ENCODE peak calls at places on chromosomes 13 and 19, in five cellular contexts. M, Y, O, Z and V are unnamed samples.

GRCh38 chr13:67574320-67575233 is 344.4 kb upstream of the PCDH9 start:
- DNase-seq in Y (no peak), O (peak; percentile 54), M (no peak), Z (no peak), V (no peak)

GRCh38 chr13:79225487-79226232 is 180.4 kb downstream of the RBM26 start:
- DNase-seq in M (no peak), O (no peak), Y (no peak), Z (no peak), V (no peak)

GRCh38 chr13:19881641-19882040 is 18.2 kb upstream of the ZMYM5 start:
- DNase-seq in O (no peak), Y (no peak), Z (no peak), M (no peak), V (no peak)

GRCh38 chr13:34502621-34503020 is 439.4 kb upstream of the NBEA start:
- DNase-seq in M (no peak), O (no peak), Z (no peak), Y (no peak), V (no peak)

GRCh38 chr13:27853871-27854270 is 61.6 kb downstream of the GSX1 start:
- DNase-seq in O (no peak), Y (no peak), Z (no peak), M (no peak), V (no peak)

GRCh38 chr19:34351382-34351802 is 13.6 kb upstream of the GPI start:
- DNase-seq in M (no peak), Y (peak; percentile 42), Z (no peak), O (no peak), V (no peak)

GRCh38 chr19:48915757-48916156 is 15.6 kb downstream of the NUCB1 start:
- DNase-seq in Y (no peak), M (no peak), Z (no peak), O (no peak), V (no peak)

GRCh38 chr19:55426042-55426441 is 17.1 kb downstream of the SHISA7 start:
- DNase-seq in Z (no peak), Y (no peak), O (no peak), M (no peak), V (no peak)

GRCh38 chr19:47637550-47637949 is 28.6 kb downstream of the BICRA start:
- DNase-seq in M (no peak), Y (no peak), O (no peak), Z (no peak), V (no peak)

GRCh38 chr19:3387645-3388589 is 21.5 kb downstream of the NFIC start:
- DNase-seq in Y (peak; percentile 97), M (no peak), Z (peak; percentile 44), O (peak; percentile 39), V (no peak)

GRCh38 chr13:114035583-114036501 is 62.0 kb upstream of the C13orf46 start:
- DNase-seq in Y (no peak), M (no peak), O (peak; percentile 35), Z (no peak), V (no peak)

GRCh38 chr13:77480071-77480470 is 55.4 kb upstream of the SCEL start:
- DNase-seq in Z (no peak), M (no peak), O (no peak), Y (no peak), V (no peak)

GRCh38 chr13:30224732-30225131 is 82.6 kb downstream of the KATNAL1 start:
- DNase-seq in M (no peak), Z (peak; percentile 6), O (peak; percentile 30), Y (no peak), V (peak; percentile 29)

GRCh38 chr19:45276284-45276687 is 25.2 kb downstream of the MARK4 start:
- DNase-seq in Y (no peak), M (no peak), O (peak; percentile 29), Z (no peak), V (no peak)

GRCh38 chr13:110680852-110681251 is 25.1 kb downstream of the CARS2 start:
- DNase-seq in M (peak; percentile 50), Z (peak; percentile 43), O (no peak), Y (no peak), V (peak; percentile 34)

GRCh38 chr13:20418953-20419352 is 106.7 kb downstream of the CRYL1 start:
- DNase-seq in Y (no peak), M (no peak), O (no peak), Z (no peak), V (no peak)

GRCh38 chr13:104024416-104025170 is 958.4 kb upstream of the SLC10A2 start:
- DNase-seq in M (no peak), Y (no peak), O (peak; percentile 40), Z (no peak), V (no peak)

GRCh38 chr13:66835040-66835628 is 395.0 kb downstream of the PCDH9 start:
- DNase-seq in O (peak; percentile 18), Z (peak; percentile 7), Y (peak; percentile 67), M (no peak), V (no peak)

GRCh38 chr13:108193806-108194205 is 21.5 kb downstream of the LIG4 start:
- DNase-seq in Y (no peak), M (no peak), Z (no peak), O (no peak), V (no peak)

GRCh38 chr19:49746206-49746958 is 16.7 kb downstream of the TSKS start:
- DNase-seq in Z (peak; percentile 67), M (no peak), O (no peak), Y (peak; percentile 35), V (peak; percentile 65)

GRCh38 chr13:73740681-73741080 is 393.5 kb downstream of the KLF12 start:
- DNase-seq in O (peak; percentile 10), M (no peak), Y (no peak), Z (no peak), V (no peak)

GRCh38 chr13:25645681-25646080 is 273.9 kb downstream of the ATP8A2 start:
- DNase-seq in Y (no peak), O (no peak), M (no peak), Z (no peak), V (no peak)

GRCh38 chr13:72121466-72121865 is 254.5 kb upstream of the DACH1 start:
- DNase-seq in Z (no peak), M (no peak), Y (no peak), O (no peak), V (no peak)

GRCh38 chr13:30957258-30957943 is 24.9 kb downstream of the TEX26 start:
- DNase-seq in O (no peak), Y (no peak), M (no peak), Z (no peak), V (no peak)

GRCh38 chr13:24341439-24341838 is 32.1 kb downstream of the C1QTNF9 start:
- DNase-seq in O (peak; percentile 46), Y (no peak), Z (no peak), M (peak; percentile 9), V (no peak)

GRCh38 chr19:48985711-48986110 is 7.4 kb downstream of the GYS1 start:
- DNase-seq in Z (no peak), O (no peak), M (no peak), Y (no peak), V (no peak)

GRCh38 chr13:33125821-33126570 is 109.8 kb downstream of the KL start:
- DNase-seq in O (peak; percentile 97), Y (peak; percentile 63), Z (peak; percentile 76), M (peak; percentile 61), V (no peak)
- TF ChIP-seq POLR2A in O (no peak), Y (no peak), Z (no peak), M (no peak), V (no peak)

GRCh38 chr13:60165391-60166099 is 1.8 kb upstream of the DIAPH3 start:
- DNase-seq in O (peak; percentile 75), Y (no peak), M (no peak), Z (no peak), V (peak; percentile 7)

GRCh38 chr13:60167121-60167520 is 3.4 kb upstream of the DIAPH3 start:
- DNase-seq in M (no peak), Y (no peak), O (no peak), Z (no peak), V (no peak)

GRCh38 chr13:60162096-60162495 is 1.6 kb downstream of the DIAPH3 start:
- DNase-seq in Y (no peak), Z (no peak), O (peak; percentile 6), M (no peak), V (peak; percentile 32)

GRCh38 chr13:60164490-60164889 is 762 bp upstream of the DIAPH3 start:
- DNase-seq in Y (no peak), O (peak; percentile 2), M (no peak), Z (no peak), V (no peak)

GRCh38 chr13:60163525-60164471 is at the start of gene DIAPH3:
- DNase-seq in M (peak; percentile 83), Y (peak; percentile 96), O (peak; percentile 95), Z (peak; percentile 84), V (peak; percentile 98)
- TF ChIP-seq POLR2A in M (peak; percentile 77), Y (peak; percentile 94), O (peak; percentile 80), Z (peak; percentile 84), V (peak; percentile 93)

DNA sequence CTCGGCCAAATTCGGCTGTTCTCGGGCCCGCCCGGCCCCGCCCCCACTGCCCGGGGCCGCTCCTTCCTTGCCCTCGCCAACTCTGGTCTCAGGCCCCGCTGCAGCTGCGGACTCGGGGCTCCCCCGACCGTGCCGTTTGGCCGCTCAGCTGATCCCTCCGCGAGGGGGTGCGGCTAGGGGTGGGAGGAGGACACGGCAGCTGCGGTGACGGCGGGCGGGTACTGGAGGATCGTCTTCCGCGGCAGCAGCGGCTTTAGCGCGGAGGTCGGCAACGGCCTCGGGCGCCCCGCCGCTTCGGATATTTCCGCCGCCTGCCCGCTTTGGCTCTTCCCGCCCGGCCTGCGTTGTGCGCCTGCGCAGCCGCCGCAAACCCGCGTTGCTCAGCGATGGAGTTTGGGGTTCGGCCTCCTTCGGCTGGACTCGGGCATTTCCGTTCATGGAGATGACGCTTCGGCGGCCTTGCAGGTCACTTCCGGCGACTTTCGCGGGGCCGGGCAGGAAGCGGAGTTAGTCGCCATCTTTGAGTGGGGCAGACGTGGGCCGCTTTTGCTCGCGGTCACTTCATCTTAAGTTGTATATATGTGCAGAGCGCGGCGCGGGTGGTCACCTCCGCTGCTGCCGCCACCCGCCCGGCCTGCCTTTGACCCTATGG is 338 bp upstream of the UBE2M start:
- DNase-seq in Y (peak; percentile 99), Z (peak; percentile 93), M (peak; percentile 97), O (peak; percentile 98), V (no peak)
- TF ChIP-seq POLR2A in Y (peak; percentile 75), Z (peak; percentile 68), M (peak; percentile 75), O (peak; percentile 85), V (no peak)

GRCh38 chr19:2277138-2277537 is 4.8 kb downstream of the PEAK3 start:
- DNase-seq in Z (no peak), O (no peak), Y (no peak), M (no peak), V (no peak)

GRCh38 chr19:2275588-2276428 is 6.2 kb downstream of the PEAK3 start:
- DNase-seq in M (no peak), Z (no peak), Y (no peak), O (no peak), V (no peak)

GRCh38 chr19:2280633-2281264 is 1.2 kb downstream of the PEAK3 start:
- DNase-seq in Y (peak; percentile 82), O (no peak), Z (no peak), M (no peak), V (no peak)

GRCh38 chr19:2276429-2276989 is 5.5 kb downstream of the PEAK3 start:
- DNase-seq in Y (no peak), O (no peak), M (no peak), Z (no peak), V (no peak)

DNA sequence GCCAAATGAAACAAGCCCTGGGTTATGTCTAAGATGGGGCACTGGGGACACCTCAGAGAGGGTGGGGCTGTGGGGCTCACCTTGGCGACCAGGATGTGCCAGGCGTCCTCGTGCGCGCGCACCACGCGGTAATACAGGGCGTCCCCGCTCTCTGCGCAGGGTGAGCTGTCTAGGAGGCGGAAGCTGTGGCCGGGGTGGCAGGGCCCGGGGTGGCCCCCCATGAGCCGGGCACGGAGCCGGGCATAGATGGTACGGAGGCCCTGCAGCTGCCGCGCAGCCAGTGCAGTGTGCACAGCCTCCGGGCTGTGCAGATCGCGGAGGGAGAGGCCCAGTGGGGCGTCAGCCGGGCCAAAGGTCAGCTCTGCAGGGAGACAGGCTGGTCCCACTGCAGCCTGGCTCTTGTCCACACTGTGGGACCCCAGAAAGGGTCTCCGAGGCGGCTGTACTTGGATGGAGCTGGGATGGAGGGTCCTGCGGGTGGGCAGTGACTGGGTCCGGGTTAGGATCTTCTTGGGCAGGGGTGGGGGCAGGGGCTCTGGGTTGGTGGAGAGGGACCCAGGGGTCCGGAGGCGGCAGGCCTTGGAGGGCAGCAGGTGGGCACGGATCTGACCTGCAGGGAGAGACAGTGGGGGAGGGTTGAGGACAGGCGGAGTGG is 3.3 kb downstream of the PEAK3 start:
- DNase-seq in Y (no peak), M (no peak), O (no peak), Z (no peak), V (no peak)
- TF ChIP-seq POLR2A in Y (no peak), M (no peak), O (no peak), Z (no peak), V (no peak)